ENCODE peak calls at places on chromosome 18, in nine cellular contexts. One of them, this sample, is unnamed.

GRCh38 chr18:8721716-8722115 is 16.4 kb downstream of the MTCL1 start:
- DNase-seq in heart right ventricle: no peak
- DNase-seq in left colon: no peak
- DNase-seq in upper lobe of right lung: no peak
- DNase-seq in EH: peak; percentile 75
- DNase-seq in H7: peak; percentile 55
- DNase-seq in NCI-H226: peak; percentile 77
- DNase-seq in HCT116: peak; percentile 48
- DNase-seq in activated CD4-positive, alpha-beta memory T cell treated with anti-CD3 and anti-CD28 coated beads, Interleukin-2, amount 10 ng/mL, durations not matched to agents 7 days and 5 days: no peak
- DNase-seq in this sample: peak; percentile 72

GRCh38 chr18:48668466-48669179 is 129.8 kb downstream of the CTIF start:
- DNase-seq in heart right ventricle: no peak
- DNase-seq in left colon: peak; percentile 18
- DNase-seq in upper lobe of right lung: peak; percentile 47
- DNase-seq in EH: no peak
- DNase-seq in H7: no peak
- DNase-seq in NCI-H226: no peak
- DNase-seq in HCT116: no peak
- DNase-seq in activated CD4-positive, alpha-beta memory T cell treated with anti-CD3 and anti-CD28 coated beads, Interleukin-2, amount 10 ng/mL, durations not matched to agents 7 days and 5 days: no peak
- DNase-seq in this sample: no peak

GRCh38 chr18:79952996-79953559 is 1.6 kb upstream of the SLC66A2 start:
- DNase-seq in heart right ventricle: no peak
- DNase-seq in left colon: peak; percentile 61
- DNase-seq in upper lobe of right lung: no peak
- DNase-seq in EH: no peak
- DNase-seq in H7: peak; percentile 84
- DNase-seq in NCI-H226: no peak
- DNase-seq in HCT116: no peak
- DNase-seq in activated CD4-positive, alpha-beta memory T cell treated with anti-CD3 and anti-CD28 coated beads, Interleukin-2, amount 10 ng/mL, durations not matched to agents 7 days and 5 days: no peak
- DNase-seq in this sample: no peak

GRCh38 chr18:24270937-24271380 is 126.7 kb downstream of the OSBPL1A start:
- DNase-seq in heart right ventricle: no peak
- DNase-seq in left colon: no peak
- DNase-seq in upper lobe of right lung: no peak
- DNase-seq in EH: peak; percentile 61
- DNase-seq in H7: peak; percentile 30
- DNase-seq in NCI-H226: no peak
- DNase-seq in HCT116: no peak
- DNase-seq in activated CD4-positive, alpha-beta memory T cell treated with anti-CD3 and anti-CD28 coated beads, Interleukin-2, amount 10 ng/mL, durations not matched to agents 7 days and 5 days: no peak
- DNase-seq in this sample: no peak

GRCh38 chr18:79465392-79465991 is 69.8 kb downstream of the NFATC1 start:
- DNase-seq in heart right ventricle: peak; percentile 42
- DNase-seq in left colon: no peak
- DNase-seq in upper lobe of right lung: no peak
- DNase-seq in EH: no peak
- DNase-seq in H7: peak; percentile 94
- DNase-seq in NCI-H226: no peak
- DNase-seq in HCT116: no peak
- DNase-seq in activated CD4-positive, alpha-beta memory T cell treated with anti-CD3 and anti-CD28 coated beads, Interleukin-2, amount 10 ng/mL, durations not matched to agents 7 days and 5 days: no peak
- DNase-seq in this sample: no peak

GRCh38 chr18:48293954-48294893 is 115.0 kb downstream of the ZBTB7C start:
- DNase-seq in heart right ventricle: no peak
- DNase-seq in left colon: no peak
- DNase-seq in upper lobe of right lung: peak; percentile 47
- DNase-seq in EH: peak; percentile 9
- DNase-seq in H7: no peak
- DNase-seq in NCI-H226: peak; percentile 4
- DNase-seq in HCT116: no peak
- DNase-seq in activated CD4-positive, alpha-beta memory T cell treated with anti-CD3 and anti-CD28 coated beads, Interleukin-2, amount 10 ng/mL, durations not matched to agents 7 days and 5 days: peak; percentile 10
- DNase-seq in this sample: no peak

GRCh38 chr18:7466190-7466589 is 100.9 kb upstream of the PTPRM start:
- DNase-seq in heart right ventricle: no peak
- DNase-seq in left colon: no peak
- DNase-seq in upper lobe of right lung: no peak
- DNase-seq in EH: no peak
- DNase-seq in H7: no peak
- DNase-seq in NCI-H226: no peak
- DNase-seq in HCT116: no peak
- DNase-seq in activated CD4-positive, alpha-beta memory T cell treated with anti-CD3 and anti-CD28 coated beads, Interleukin-2, amount 10 ng/mL, durations not matched to agents 7 days and 5 days: no peak
- DNase-seq in this sample: no peak

GRCh38 chr18:2948038-2948437 is 64.9 kb downstream of the LPIN2 start:
- DNase-seq in heart right ventricle: no peak
- DNase-seq in left colon: no peak
- DNase-seq in upper lobe of right lung: no peak
- DNase-seq in EH: peak; percentile 39
- DNase-seq in H7: peak; percentile 48
- DNase-seq in NCI-H226: peak; percentile 12
- DNase-seq in HCT116: peak; percentile 7
- DNase-seq in activated CD4-positive, alpha-beta memory T cell treated with anti-CD3 and anti-CD28 coated beads, Interleukin-2, amount 10 ng/mL, durations not matched to agents 7 days and 5 days: no peak
- DNase-seq in this sample: peak; percentile 4

GRCh38 chr18:10927290-10927979 is 221.9 kb downstream of the PIEZO2 start:
- DNase-seq in heart right ventricle: no peak
- DNase-seq in left colon: no peak
- DNase-seq in upper lobe of right lung: no peak
- DNase-seq in EH: peak; percentile 60
- DNase-seq in H7: no peak
- DNase-seq in NCI-H226: peak; percentile 68
- DNase-seq in HCT116: no peak
- DNase-seq in activated CD4-positive, alpha-beta memory T cell treated with anti-CD3 and anti-CD28 coated beads, Interleukin-2, amount 10 ng/mL, durations not matched to agents 7 days and 5 days: no peak
- DNase-seq in this sample: no peak

GRCh38 chr18:32049393-32050161 is 31.0 kb downstream of the RNF125 start:
- DNase-seq in heart right ventricle: peak; percentile 42
- DNase-seq in left colon: peak; percentile 42
- DNase-seq in upper lobe of right lung: peak; percentile 73
- DNase-seq in EH: peak; percentile 2
- DNase-seq in H7: no peak
- DNase-seq in NCI-H226: no peak
- DNase-seq in HCT116: no peak
- DNase-seq in activated CD4-positive, alpha-beta memory T cell treated with anti-CD3 and anti-CD28 coated beads, Interleukin-2, amount 10 ng/mL, durations not matched to agents 7 days and 5 days: peak; percentile 75
- DNase-seq in this sample: no peak

GRCh38 chr18:49031511-49032188 is 80.9 kb upstream of the SMAD7 start:
- DNase-seq in heart right ventricle: no peak
- DNase-seq in left colon: no peak
- DNase-seq in upper lobe of right lung: peak; percentile 63
- DNase-seq in EH: no peak
- DNase-seq in H7: peak; percentile 59
- DNase-seq in NCI-H226: no peak
- DNase-seq in HCT116: no peak
- DNase-seq in activated CD4-positive, alpha-beta memory T cell treated with anti-CD3 and anti-CD28 coated beads, Interleukin-2, amount 10 ng/mL, durations not matched to agents 7 days and 5 days: peak; percentile 12
- DNase-seq in this sample: no peak

GRCh38 chr18:26307161-26307773 is 81.0 kb downstream of the TAF4B start:
- DNase-seq in heart right ventricle: no peak
- DNase-seq in left colon: no peak
- DNase-seq in upper lobe of right lung: no peak
- DNase-seq in EH: peak; percentile 59
- DNase-seq in H7: peak; percentile 7
- DNase-seq in NCI-H226: peak; percentile 12
- DNase-seq in HCT116: peak; percentile 15
- DNase-seq in activated CD4-positive, alpha-beta memory T cell treated with anti-CD3 and anti-CD28 coated beads, Interleukin-2, amount 10 ng/mL, durations not matched to agents 7 days and 5 days: no peak
- DNase-seq in this sample: peak; percentile 56

GRCh38 chr18:22129778-22130177 is 39.6 kb upstream of the GATA6 start:
- DNase-seq in heart right ventricle: no peak
- DNase-seq in left colon: no peak
- DNase-seq in upper lobe of right lung: no peak
- DNase-seq in EH: no peak
- DNase-seq in H7: no peak
- DNase-seq in NCI-H226: no peak
- DNase-seq in HCT116: no peak
- DNase-seq in activated CD4-positive, alpha-beta memory T cell treated with anti-CD3 and anti-CD28 coated beads, Interleukin-2, amount 10 ng/mL, durations not matched to agents 7 days and 5 days: no peak
- DNase-seq in this sample: no peak

GRCh38 chr18:11587846-11588245 is 21.6 kb upstream of the SLC35G4 start:
- DNase-seq in heart right ventricle: no peak
- DNase-seq in left colon: no peak
- DNase-seq in upper lobe of right lung: no peak
- DNase-seq in EH: no peak
- DNase-seq in H7: no peak
- DNase-seq in NCI-H226: no peak
- DNase-seq in HCT116: no peak
- DNase-seq in activated CD4-positive, alpha-beta memory T cell treated with anti-CD3 and anti-CD28 coated beads, Interleukin-2, amount 10 ng/mL, durations not matched to agents 7 days and 5 days: no peak
- DNase-seq in this sample: no peak

GRCh38 chr18:3903341-3903740 is 453.4 kb downstream of the TGIF1 start:
- DNase-seq in heart right ventricle: no peak
- DNase-seq in left colon: no peak
- DNase-seq in upper lobe of right lung: no peak
- DNase-seq in EH: peak; percentile 93
- DNase-seq in H7: no peak
- DNase-seq in NCI-H226: peak; percentile 85
- DNase-seq in HCT116: no peak
- DNase-seq in activated CD4-positive, alpha-beta memory T cell treated with anti-CD3 and anti-CD28 coated beads, Interleukin-2, amount 10 ng/mL, durations not matched to agents 7 days and 5 days: no peak
- DNase-seq in this sample: no peak

GRCh38 chr18:468841-469796 is 31.4 kb downstream of the COLEC12 start:
- DNase-seq in heart right ventricle: no peak
- DNase-seq in left colon: no peak
- DNase-seq in upper lobe of right lung: no peak
- DNase-seq in EH: no peak
- DNase-seq in H7: no peak
- DNase-seq in NCI-H226: no peak
- DNase-seq in HCT116: no peak
- DNase-seq in activated CD4-positive, alpha-beta memory T cell treated with anti-CD3 and anti-CD28 coated beads, Interleukin-2, amount 10 ng/mL, durations not matched to agents 7 days and 5 days: no peak
- DNase-seq in this sample: no peak

GRCh38 chr18:985301-985700 is 80.6 kb downstream of the ADCYAP1 start:
- DNase-seq in heart right ventricle: no peak
- DNase-seq in left colon: no peak
- DNase-seq in upper lobe of right lung: no peak
- DNase-seq in EH: no peak
- DNase-seq in H7: peak; percentile 53
- DNase-seq in NCI-H226: no peak
- DNase-seq in HCT116: no peak
- DNase-seq in activated CD4-positive, alpha-beta memory T cell treated with anti-CD3 and anti-CD28 coated beads, Interleukin-2, amount 10 ng/mL, durations not matched to agents 7 days and 5 days: no peak
- DNase-seq in this sample: no peak

GRCh38 chr18:37175727-37176126 is 346.8 kb downstream of the KIAA1328 start:
- DNase-seq in heart right ventricle: no peak
- DNase-seq in left colon: no peak
- DNase-seq in upper lobe of right lung: no peak
- DNase-seq in EH: no peak
- DNase-seq in H7: peak; percentile 6
- DNase-seq in NCI-H226: no peak
- DNase-seq in HCT116: no peak
- DNase-seq in activated CD4-positive, alpha-beta memory T cell treated with anti-CD3 and anti-CD28 coated beads, Interleukin-2, amount 10 ng/mL, durations not matched to agents 7 days and 5 days: no peak
- DNase-seq in this sample: peak; percentile 21

GRCh38 chr18:24212939-24213338 is 74.1 kb downstream of the CABYR start:
- DNase-seq in heart right ventricle: no peak
- DNase-seq in left colon: no peak
- DNase-seq in upper lobe of right lung: no peak
- DNase-seq in EH: peak; percentile 91
- DNase-seq in H7: no peak
- DNase-seq in NCI-H226: peak; percentile 96
- DNase-seq in HCT116: peak; percentile 94
- DNase-seq in activated CD4-positive, alpha-beta memory T cell treated with anti-CD3 and anti-CD28 coated beads, Interleukin-2, amount 10 ng/mL, durations not matched to agents 7 days and 5 days: no peak
- DNase-seq in this sample: peak; percentile 58

GRCh38 chr18:55967019-55967418 is 379.0 kb upstream of the TCF4 start:
- DNase-seq in heart right ventricle: no peak
- DNase-seq in left colon: no peak
- DNase-seq in upper lobe of right lung: no peak
- DNase-seq in EH: no peak
- DNase-seq in H7: no peak
- DNase-seq in NCI-H226: no peak
- DNase-seq in HCT116: no peak
- DNase-seq in activated CD4-positive, alpha-beta memory T cell treated with anti-CD3 and anti-CD28 coated beads, Interleukin-2, amount 10 ng/mL, durations not matched to agents 7 days and 5 days: no peak
- DNase-seq in this sample: no peak

GRCh38 chr18:63069496-63069895 is 250.1 kb downstream of the BCL2 start:
- DNase-seq in heart right ventricle: no peak
- DNase-seq in left colon: no peak
- DNase-seq in upper lobe of right lung: no peak
- DNase-seq in EH: no peak
- DNase-seq in H7: no peak
- DNase-seq in NCI-H226: no peak
- DNase-seq in HCT116: no peak
- DNase-seq in activated CD4-positive, alpha-beta memory T cell treated with anti-CD3 and anti-CD28 coated beads, Interleukin-2, amount 10 ng/mL, durations not matched to agents 7 days and 5 days: no peak
- DNase-seq in this sample: no peak

GRCh38 chr18:26546170-26546874 is 2.0 kb downstream of the KCTD1 start:
- DNase-seq in heart right ventricle: no peak
- DNase-seq in left colon: no peak
- DNase-seq in upper lobe of right lung: no peak
- DNase-seq in EH: peak; percentile 26
- DNase-seq in H7: no peak
- DNase-seq in NCI-H226: no peak
- DNase-seq in HCT116: no peak
- DNase-seq in activated CD4-positive, alpha-beta memory T cell treated with anti-CD3 and anti-CD28 coated beads, Interleukin-2, amount 10 ng/mL, durations not matched to agents 7 days and 5 days: no peak
- DNase-seq in this sample: no peak

GRCh38 chr18:77207540-77207939 is 42.1 kb upstream of the GALR1 start:
- DNase-seq in heart right ventricle: peak; percentile 57
- DNase-seq in left colon: peak; percentile 42
- DNase-seq in upper lobe of right lung: peak; percentile 83
- DNase-seq in EH: peak; percentile 69
- DNase-seq in H7: peak; percentile 75
- DNase-seq in NCI-H226: peak; percentile 19
- DNase-seq in HCT116: peak; percentile 51
- DNase-seq in activated CD4-positive, alpha-beta memory T cell treated with anti-CD3 and anti-CD28 coated beads, Interleukin-2, amount 10 ng/mL, durations not matched to agents 7 days and 5 days: peak; percentile 62
- DNase-seq in this sample: peak; percentile 87

GRCh38 chr18:50334546-50335152 is 40.2 kb upstream of the SKA1 start:
- DNase-seq in heart right ventricle: no peak
- DNase-seq in left colon: no peak
- DNase-seq in upper lobe of right lung: no peak
- DNase-seq in EH: no peak
- DNase-seq in H7: no peak
- DNase-seq in NCI-H226: no peak
- DNase-seq in HCT116: no peak
- DNase-seq in activated CD4-positive, alpha-beta memory T cell treated with anti-CD3 and anti-CD28 coated beads, Interleukin-2, amount 10 ng/mL, durations not matched to agents 7 days and 5 days: no peak
- DNase-seq in this sample: no peak

GRCh38 chr18:9688036-9688741 is 19.9 kb upstream of the RAB31 start:
- DNase-seq in heart right ventricle: no peak
- DNase-seq in left colon: no peak
- DNase-seq in upper lobe of right lung: no peak
- DNase-seq in EH: no peak
- DNase-seq in H7: no peak
- DNase-seq in NCI-H226: no peak
- DNase-seq in HCT116: no peak
- DNase-seq in activated CD4-positive, alpha-beta memory T cell treated with anti-CD3 and anti-CD28 coated beads, Interleukin-2, amount 10 ng/mL, durations not matched to agents 7 days and 5 days: no peak
- DNase-seq in this sample: no peak

GRCh38 chr18:36828157-36828629 is 609 bp downstream of the TPGS2 start:
- DNase-seq in heart right ventricle: no peak
- DNase-seq in left colon: peak; percentile 40
- DNase-seq in upper lobe of right lung: no peak
- DNase-seq in EH: peak; percentile 68
- DNase-seq in H7: peak; percentile 61
- DNase-seq in NCI-H226: peak; percentile 2
- DNase-seq in HCT116: peak; percentile 6
- DNase-seq in activated CD4-positive, alpha-beta memory T cell treated with anti-CD3 and anti-CD28 coated beads, Interleukin-2, amount 10 ng/mL, durations not matched to agents 7 days and 5 days: peak; percentile 37
- DNase-seq in this sample: peak; percentile 42

GRCh38 chr18:50429207-50429948 is 54.5 kb downstream of the SKA1 start:
- DNase-seq in heart right ventricle: no peak
- DNase-seq in left colon: no peak
- DNase-seq in upper lobe of right lung: no peak
- DNase-seq in EH: peak; percentile 11
- DNase-seq in H7: peak; percentile 53
- DNase-seq in NCI-H226: no peak
- DNase-seq in HCT116: peak; percentile 39
- DNase-seq in activated CD4-positive, alpha-beta memory T cell treated with anti-CD3 and anti-CD28 coated beads, Interleukin-2, amount 10 ng/mL, durations not matched to agents 7 days and 5 days: no peak
- DNase-seq in this sample: peak; percentile 30

GRCh38 chr18:34342960-34343359 is 118.2 kb upstream of the NOL4 start:
- DNase-seq in heart right ventricle: no peak
- DNase-seq in left colon: no peak
- DNase-seq in upper lobe of right lung: no peak
- DNase-seq in EH: no peak
- DNase-seq in H7: no peak
- DNase-seq in NCI-H226: peak; percentile 80
- DNase-seq in HCT116: no peak
- DNase-seq in activated CD4-positive, alpha-beta memory T cell treated with anti-CD3 and anti-CD28 coated beads, Interleukin-2, amount 10 ng/mL, durations not matched to agents 7 days and 5 days: no peak
- DNase-seq in this sample: no peak

This sample was measured in Calu3.